ENCODE peak calls at places on chromosome 5, in eight cellular contexts. O, A, B, G, S, T, N and H are unnamed samples.

GRCh38 chr5:128409401-128409800 is 128.6 kb downstream of the FBN2 start:
- DNase-seq in B (no peak), S (no peak), T (no peak), O (no peak), A (peak; percentile 14), N (no peak), G (no peak), H (no peak)

GRCh38 chr5:107554776-107555424 is 115.8 kb downstream of the EFNA5 start:
- DNase-seq in S (no peak), G (no peak), B (no peak), O (no peak), A (no peak), T (no peak), N (no peak), H (no peak)

GRCh38 chr5:90056911-90057705 is 352.4 kb downstream of the CETN3 start:
- DNase-seq in N (no peak), G (no peak), O (no peak), A (no peak), T (no peak), S (no peak), B (no peak), H (no peak)

GRCh38 chr5:102295534-102296228 is 403 bp downstream of the SLCO4C1 start:
- DNase-seq in A (no peak), N (no peak), S (no peak), G (no peak), B (no peak), T (no peak), O (peak; percentile 22), H (no peak)

GRCh38 chr5:42429694-42430093 is 6.5 kb downstream of the GHR start:
- DNase-seq in T (no peak), A (no peak), O (no peak), B (no peak), N (no peak), S (no peak), G (no peak), H (no peak)

GRCh38 chr5:139282195-139282557 is 11.4 kb upstream of the MATR3 start:
- DNase-seq in G (peak; percentile 74), S (no peak), T (no peak), O (no peak), B (no peak), A (no peak), N (no peak), H (peak; percentile 71)

GRCh38 chr5:55601209-55601618 is 66.5 kb upstream of the PLPP1 start:
- DNase-seq in A (no peak), B (no peak), N (peak; percentile 92), G (peak; percentile 98), T (no peak), O (no peak), S (no peak), H (peak; percentile 88)

GRCh38 chr5:42951169-42951846 is 88.8 kb downstream of the ANXA2R start:
- DNase-seq in O (peak; percentile 80), B (no peak), S (no peak), G (peak; percentile 68), T (no peak), N (peak; percentile 40), A (no peak), H (peak; percentile 37)